ENCODE peak calls at places on chromosomes 4 and X, in ten cellular contexts. One of them, this sample, is unnamed.

GRCh38 chrX:18885317-18886004 is 98.5 kb downstream of the PHKA2 start:
- DNase-seq in tibial artery: peak; percentile 72
- DNase-seq in left ventricle myocardium inferior: no peak
- DNase-seq in left lung: no peak
- DNase-seq in transverse colon: no peak
- DNase-seq in SJSA1: peak; percentile 16
- DNase-seq in psoas muscle: no peak
- DNase-seq in prostate gland: no peak
- DNase-seq in lower lobe of right lung: no peak
- DNase-seq in brain microvascular endothelial cell: no peak
- DNase-seq in this sample: no peak

GRCh38 chrX:111411591-111412371 is at the start of gene DCX:
- DNase-seq in tibial artery: no peak
- DNase-seq in left ventricle myocardium inferior: no peak
- DNase-seq in left lung: no peak
- DNase-seq in transverse colon: no peak
- DNase-seq in SJSA1: no peak
- DNase-seq in psoas muscle: no peak
- DNase-seq in prostate gland: no peak
- DNase-seq in lower lobe of right lung: no peak
- DNase-seq in brain microvascular endothelial cell: no peak
- DNase-seq in this sample: no peak

GRCh38 chr4:23717528-23718248 is 172.2 kb downstream of the PPARGC1A start:
- DNase-seq in tibial artery: no peak
- DNase-seq in left ventricle myocardium inferior: no peak
- DNase-seq in left lung: no peak
- DNase-seq in transverse colon: peak; percentile 10
- DNase-seq in SJSA1: no peak
- DNase-seq in psoas muscle: no peak
- DNase-seq in prostate gland: no peak
- DNase-seq in lower lobe of right lung: no peak
- DNase-seq in brain microvascular endothelial cell: peak; percentile 15
- DNase-seq in this sample: no peak

GRCh38 chrX:47390676-47391234 is 20.4 kb downstream of the ZNF157 start:
- DNase-seq in tibial artery: no peak
- DNase-seq in left ventricle myocardium inferior: no peak
- DNase-seq in left lung: no peak
- DNase-seq in transverse colon: no peak
- DNase-seq in SJSA1: no peak
- DNase-seq in psoas muscle: no peak
- DNase-seq in prostate gland: no peak
- DNase-seq in lower lobe of right lung: no peak
- DNase-seq in brain microvascular endothelial cell: no peak
- DNase-seq in this sample: no peak

GRCh38 chr4:123699823-123700822 is 303.5 kb downstream of the SPRY1 start:
- DNase-seq in tibial artery: no peak
- DNase-seq in left ventricle myocardium inferior: no peak
- DNase-seq in left lung: no peak
- DNase-seq in transverse colon: no peak
- DNase-seq in SJSA1: peak; percentile 90
- DNase-seq in psoas muscle: no peak
- DNase-seq in prostate gland: no peak
- DNase-seq in lower lobe of right lung: no peak
- DNase-seq in brain microvascular endothelial cell: peak; percentile 88
- DNase-seq in this sample: peak; percentile 39

GRCh38 chr4:143771269-143771668 is 70.8 kb upstream of the FREM3 start:
- DNase-seq in tibial artery: no peak
- DNase-seq in left ventricle myocardium inferior: no peak
- DNase-seq in left lung: no peak
- DNase-seq in transverse colon: no peak
- DNase-seq in SJSA1: no peak
- DNase-seq in psoas muscle: no peak
- DNase-seq in prostate gland: no peak
- DNase-seq in lower lobe of right lung: no peak
- DNase-seq in brain microvascular endothelial cell: no peak
- DNase-seq in this sample: no peak

GRCh38 chr4:173494013-173494970 is 35.7 kb downstream of the HAND2 start:
- DNase-seq in tibial artery: peak; percentile 74
- DNase-seq in left ventricle myocardium inferior: peak; percentile 39
- DNase-seq in left lung: peak; percentile 70
- DNase-seq in transverse colon: peak; percentile 71
- DNase-seq in SJSA1: peak; percentile 29
- DNase-seq in psoas muscle: no peak
- DNase-seq in prostate gland: peak; percentile 47
- DNase-seq in lower lobe of right lung: peak; percentile 60
- DNase-seq in brain microvascular endothelial cell: peak; percentile 59
- DNase-seq in this sample: no peak

GRCh38 chr4:185112104-185112503 is 31.0 kb upstream of the SLC25A4 start:
- DNase-seq in tibial artery: no peak
- DNase-seq in left ventricle myocardium inferior: no peak
- DNase-seq in left lung: peak; percentile 37
- DNase-seq in transverse colon: no peak
- DNase-seq in SJSA1: peak; percentile 81
- DNase-seq in psoas muscle: peak; percentile 21
- DNase-seq in prostate gland: no peak
- DNase-seq in lower lobe of right lung: no peak
- DNase-seq in brain microvascular endothelial cell: peak; percentile 93
- DNase-seq in this sample: peak; percentile 91

GRCh38 chr4:95193391-95194224 is 355.2 kb downstream of the UNC5C start:
- DNase-seq in tibial artery: peak; percentile 50
- DNase-seq in left ventricle myocardium inferior: no peak
- DNase-seq in left lung: no peak
- DNase-seq in transverse colon: no peak
- DNase-seq in SJSA1: no peak
- DNase-seq in psoas muscle: no peak
- DNase-seq in prostate gland: no peak
- DNase-seq in lower lobe of right lung: no peak
- DNase-seq in brain microvascular endothelial cell: no peak
- DNase-seq in this sample: no peak

GRCh38 chr4:119242417-119242816 is 29.9 kb downstream of the USP53 start:
- DNase-seq in tibial artery: no peak
- DNase-seq in left ventricle myocardium inferior: no peak
- DNase-seq in left lung: no peak
- DNase-seq in transverse colon: no peak
- DNase-seq in SJSA1: no peak
- DNase-seq in psoas muscle: no peak
- DNase-seq in prostate gland: no peak
- DNase-seq in lower lobe of right lung: no peak
- DNase-seq in brain microvascular endothelial cell: no peak
- DNase-seq in this sample: no peak
- H3K27ac ChIP-seq in tibial artery: no peak overlapping the region
- H3K27ac ChIP-seq in left ventricle myocardium inferior: no peak overlapping the region
- H3K27ac ChIP-seq in left lung: no peak overlapping the region
- H3K27ac ChIP-seq in transverse colon: no peak overlapping the region
- H3K27ac ChIP-seq in SJSA1: no peak overlapping the region
- H3K27ac ChIP-seq in psoas muscle: no peak overlapping the region
- H3K27ac ChIP-seq in prostate gland: no peak overlapping the region
- H3K27ac ChIP-seq in lower lobe of right lung: no peak overlapping the region
- H3K27ac ChIP-seq in brain microvascular endothelial cell: no peak overlapping the region
- H3K27ac ChIP-seq in this sample: no peak overlapping the region

GRCh38 chr4:109930872-109931271 is 18.2 kb downstream of the EGF start:
- DNase-seq in tibial artery: no peak
- DNase-seq in left ventricle myocardium inferior: no peak
- DNase-seq in left lung: no peak
- DNase-seq in transverse colon: no peak
- DNase-seq in SJSA1: no peak
- DNase-seq in psoas muscle: no peak
- DNase-seq in prostate gland: no peak
- DNase-seq in lower lobe of right lung: no peak
- DNase-seq in brain microvascular endothelial cell: no peak
- DNase-seq in this sample: no peak

GRCh38 chr4:109930469-109930868 is 17.8 kb downstream of the EGF start:
- DNase-seq in tibial artery: no peak
- DNase-seq in left ventricle myocardium inferior: no peak
- DNase-seq in left lung: no peak
- DNase-seq in transverse colon: no peak
- DNase-seq in SJSA1: no peak
- DNase-seq in psoas muscle: no peak
- DNase-seq in prostate gland: no peak
- DNase-seq in lower lobe of right lung: no peak
- DNase-seq in brain microvascular endothelial cell: no peak
- DNase-seq in this sample: no peak

GRCh38 chr4:109925396-109925795 is 12.7 kb downstream of the EGF start:
- DNase-seq in tibial artery: no peak
- DNase-seq in left ventricle myocardium inferior: no peak
- DNase-seq in left lung: no peak
- DNase-seq in transverse colon: no peak
- DNase-seq in SJSA1: no peak
- DNase-seq in psoas muscle: no peak
- DNase-seq in prostate gland: no peak
- DNase-seq in lower lobe of right lung: no peak
- DNase-seq in brain microvascular endothelial cell: no peak
- DNase-seq in this sample: no peak

GRCh38 chr4:109928327-109929045 is 15.8 kb downstream of the EGF start:
- DNase-seq in tibial artery: no peak
- DNase-seq in left ventricle myocardium inferior: no peak
- DNase-seq in left lung: no peak
- DNase-seq in transverse colon: no peak
- DNase-seq in SJSA1: no peak
- DNase-seq in psoas muscle: no peak
- DNase-seq in prostate gland: no peak
- DNase-seq in lower lobe of right lung: no peak
- DNase-seq in brain microvascular endothelial cell: no peak
- DNase-seq in this sample: no peak

DNA sequence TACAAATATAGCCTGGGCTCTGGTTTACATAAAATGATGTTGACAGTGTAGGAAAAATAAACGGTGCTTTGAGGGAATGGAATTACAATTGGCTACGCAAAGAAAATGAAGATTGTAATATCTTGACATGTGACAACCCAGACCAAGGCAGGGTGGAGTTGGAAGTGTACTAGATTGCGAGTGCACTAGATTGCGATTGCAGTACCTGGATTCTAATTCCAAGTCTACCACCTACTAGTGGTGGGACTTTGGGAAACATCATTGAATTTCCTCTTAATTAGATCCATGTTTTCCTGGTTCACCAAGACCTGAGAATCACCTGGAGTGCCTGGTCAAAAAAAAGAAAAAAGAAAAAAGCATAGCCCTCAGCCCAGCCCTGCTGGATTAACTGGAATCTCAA is 18.6 kb downstream of the EGF start:
- DNase-seq in tibial artery: no peak
- DNase-seq in left ventricle myocardium inferior: no peak
- DNase-seq in left lung: no peak
- DNase-seq in transverse colon: no peak
- DNase-seq in SJSA1: no peak
- DNase-seq in psoas muscle: no peak
- DNase-seq in prostate gland: no peak
- DNase-seq in lower lobe of right lung: no peak
- DNase-seq in brain microvascular endothelial cell: no peak
- DNase-seq in this sample: no peak
- H3K27ac ChIP-seq in tibial artery: no peak overlapping the region
- H3K27ac ChIP-seq in left ventricle myocardium inferior: no peak overlapping the region
- H3K27ac ChIP-seq in left lung: no peak overlapping the region
- H3K27ac ChIP-seq in transverse colon: no peak overlapping the region
- H3K27ac ChIP-seq in SJSA1: no peak overlapping the region
- H3K27ac ChIP-seq in psoas muscle: no peak overlapping the region
- H3K27ac ChIP-seq in prostate gland: no peak overlapping the region
- H3K27ac ChIP-seq in lower lobe of right lung: no peak overlapping the region
- H3K27ac ChIP-seq in brain microvascular endothelial cell: no peak overlapping the region
- H3K27ac ChIP-seq in this sample: no peak overlapping the region

GRCh38 chrX:106783716-106784115 is 18.8 kb upstream of the TBC1D8B start:
- DNase-seq in tibial artery: no peak
- DNase-seq in left ventricle myocardium inferior: no peak
- DNase-seq in left lung: no peak
- DNase-seq in transverse colon: no peak
- DNase-seq in SJSA1: no peak
- DNase-seq in psoas muscle: no peak
- DNase-seq in prostate gland: no peak
- DNase-seq in lower lobe of right lung: no peak
- DNase-seq in brain microvascular endothelial cell: no peak
- DNase-seq in this sample: no peak
- H3K27ac ChIP-seq in tibial artery: no peak overlapping the region
- H3K27ac ChIP-seq in left ventricle myocardium inferior: no peak overlapping the region
- H3K27ac ChIP-seq in left lung: no peak overlapping the region
- H3K27ac ChIP-seq in transverse colon: no peak overlapping the region
- H3K27ac ChIP-seq in SJSA1: no peak overlapping the region
- H3K27ac ChIP-seq in psoas muscle: no peak overlapping the region
- H3K27ac ChIP-seq in prostate gland: no peak overlapping the region
- H3K27ac ChIP-seq in lower lobe of right lung: no peak overlapping the region
- H3K27ac ChIP-seq in brain microvascular endothelial cell: no peak overlapping the region
- H3K27ac ChIP-seq in this sample: no peak overlapping the region

GRCh38 chrX:123990602-123991001 is 29.1 kb downstream of the STAG2 start:
- DNase-seq in tibial artery: no peak
- DNase-seq in left ventricle myocardium inferior: no peak
- DNase-seq in left lung: no peak
- DNase-seq in transverse colon: no peak
- DNase-seq in SJSA1: no peak
- DNase-seq in psoas muscle: no peak
- DNase-seq in prostate gland: no peak
- DNase-seq in lower lobe of right lung: no peak
- DNase-seq in brain microvascular endothelial cell: peak; percentile 14
- DNase-seq in this sample: no peak

GRCh38 chrX:123990169-123990568 is 28.7 kb downstream of the STAG2 start:
- DNase-seq in tibial artery: no peak
- DNase-seq in left ventricle myocardium inferior: no peak
- DNase-seq in left lung: no peak
- DNase-seq in transverse colon: no peak
- DNase-seq in SJSA1: no peak
- DNase-seq in psoas muscle: no peak
- DNase-seq in prostate gland: no peak
- DNase-seq in lower lobe of right lung: no peak
- DNase-seq in brain microvascular endothelial cell: no peak
- DNase-seq in this sample: no peak

GRCh38 chrX:123989235-123989634 is 27.7 kb downstream of the STAG2 start:
- DNase-seq in tibial artery: no peak
- DNase-seq in left ventricle myocardium inferior: no peak
- DNase-seq in left lung: no peak
- DNase-seq in transverse colon: no peak
- DNase-seq in SJSA1: no peak
- DNase-seq in psoas muscle: no peak
- DNase-seq in prostate gland: no peak
- DNase-seq in lower lobe of right lung: no peak
- DNase-seq in brain microvascular endothelial cell: no peak
- DNase-seq in this sample: no peak

GRCh38 chrX:123986377-123986776 is 24.9 kb downstream of the STAG2 start:
- DNase-seq in tibial artery: no peak
- DNase-seq in left ventricle myocardium inferior: no peak
- DNase-seq in left lung: no peak
- DNase-seq in transverse colon: no peak
- DNase-seq in SJSA1: no peak
- DNase-seq in psoas muscle: no peak
- DNase-seq in prostate gland: no peak
- DNase-seq in lower lobe of right lung: no peak
- DNase-seq in brain microvascular endothelial cell: no peak
- DNase-seq in this sample: no peak

GRCh38 chrX:123988423-123989116 is 27.1 kb downstream of the STAG2 start:
- DNase-seq in tibial artery: no peak
- DNase-seq in left ventricle myocardium inferior: no peak
- DNase-seq in left lung: no peak
- DNase-seq in transverse colon: no peak
- DNase-seq in SJSA1: no peak
- DNase-seq in psoas muscle: no peak
- DNase-seq in prostate gland: no peak
- DNase-seq in lower lobe of right lung: no peak
- DNase-seq in brain microvascular endothelial cell: no peak
- DNase-seq in this sample: no peak
- H3K27ac ChIP-seq in tibial artery: no peak overlapping the region
- H3K27ac ChIP-seq in left ventricle myocardium inferior: no peak overlapping the region
- H3K27ac ChIP-seq in left lung: no peak overlapping the region
- H3K27ac ChIP-seq in transverse colon: no peak overlapping the region
- H3K27ac ChIP-seq in SJSA1: no peak overlapping the region
- H3K27ac ChIP-seq in psoas muscle: no peak overlapping the region
- H3K27ac ChIP-seq in prostate gland: no peak overlapping the region
- H3K27ac ChIP-seq in lower lobe of right lung: no peak overlapping the region
- H3K27ac ChIP-seq in brain microvascular endothelial cell: no peak overlapping the region
- H3K27ac ChIP-seq in this sample: no peak overlapping the region

This sample was measured in epithelial cell of prostate.